ENCODE peak calls at places on chromosomes 4 and X, in eight cellular contexts. B, I, M, U, O, L, J and N are unnamed samples.
A peak's percentile ranks its signal among the peaks of the same experiment; 100 is the strongest.

GRCh38 chr4:173878701-173879100 is 348.7 kb upstream of the HAND2 start:
- DNase-seq in B (no peak), I (peak; percentile 19), M (peak; percentile 59), U (no peak), O (peak; percentile 83), L (no peak), J (peak; percentile 22), N (no peak)

GRCh38 chrX:40266490-40267333 is 169.0 kb upstream of the BCOR start:
- DNase-seq in B (no peak), I (peak; percentile 66), M (peak; percentile 75), U (no peak), O (peak; percentile 56), L (peak; percentile 73), J (peak; percentile 77), N (peak; percentile 86)

GRCh38 chrX:12174358-12174757 is 36.1 kb downstream of the FRMPD4 start:
- DNase-seq in B (no peak), I (no peak), M (no peak), U (no peak), O (peak; percentile 29), L (no peak), J (no peak), N (no peak)

GRCh38 chr4:101355767-101356702 is 8.7 kb upstream of the PPP3CA start:
- DNase-seq in B (no peak), I (no peak), M (no peak), U (peak; percentile 72), O (peak; percentile 92), L (no peak), J (no peak), N (no peak)

GRCh38 chrX:17377047-17377692 is 2.2 kb downstream of the NHS start:
- DNase-seq in B (no peak), I (peak; percentile 3), M (peak; percentile 42), U (no peak), O (peak; percentile 61), L (peak; percentile 62), J (peak; percentile 38), N (peak; percentile 63)

GRCh38 chr4:128847074-128847724 is 37.7 kb downstream of the JADE1 start:
- DNase-seq in B (no peak), I (no peak), M (no peak), U (no peak), O (peak; percentile 36), L (no peak), J (no peak), N (no peak)

GRCh38 chrX:39728025-39728424 is 369.7 kb downstream of the BCOR start:
- DNase-seq in B (no peak), I (no peak), M (peak; percentile 40), U (no peak), O (peak; percentile 10), L (no peak), J (no peak), N (no peak)

GRCh38 chrX:9596837-9597236 is 132.0 kb downstream of the TBL1X start:
- DNase-seq in B (no peak), I (no peak), M (no peak), U (no peak), O (no peak), L (no peak), J (no peak), N (no peak)

GRCh38 chr4:123365412-123365811 is 31.2 kb upstream of the SPRY1 start:
- DNase-seq in B (no peak), I (no peak), M (no peak), U (no peak), O (no peak), L (no peak), J (no peak), N (no peak)

GRCh38 chr4:98722000-98722399 is 63.6 kb upstream of the TSPAN5 start:
- DNase-seq in B (no peak), I (no peak), M (no peak), U (no peak), O (no peak), L (no peak), J (no peak), N (no peak)

GRCh38 chrX:57481514-57481913 is 110.3 kb upstream of the ZXDB start:
- DNase-seq in B (no peak), I (no peak), M (no peak), U (no peak), O (no peak), L (no peak), J (no peak), N (no peak)

GRCh38 chr4:60757986-60758385 is 442.1 kb upstream of the ADGRL3 start:
- DNase-seq in B (no peak), I (no peak), M (no peak), U (no peak), O (peak; percentile 38), L (no peak), J (no peak), N (no peak)

GRCh38 chr4:176320340-176320975 is 692 bp downstream of the SPCS3 start:
- DNase-seq in B (no peak), I (peak; percentile 93), M (peak; percentile 86), U (no peak), O (peak; percentile 84), L (peak; percentile 93), J (peak; percentile 88), N (peak; percentile 96)

GRCh38 chr4:184424993-184425758 is 49.2 kb downstream of the IRF2 start:
- DNase-seq in B (no peak), I (no peak), M (no peak), U (no peak), O (peak; percentile 55), L (no peak), J (no peak), N (no peak)

GRCh38 chr4:81631958-81632439 is 160.3 kb upstream of the RASGEF1B start:
- DNase-seq in B (peak; percentile 100), I (no peak), M (no peak), U (no peak), O (peak; percentile 43), L (no peak), J (no peak), N (no peak)

GRCh38 chr4:4762909-4763814 is 96.3 kb upstream of the MSX1 start:
- DNase-seq in B (peak; percentile 2), I (no peak), M (peak; percentile 25), U (no peak), O (peak; percentile 59), L (no peak), J (no peak), N (peak; percentile 12)

GRCh38 chr4:66766557-66766956 is 778.7 kb downstream of the CENPC start:
- DNase-seq in B (no peak), I (no peak), M (no peak), U (no peak), O (no peak), L (no peak), J (no peak), N (no peak)

GRCh38 chr4:78061939-78062603 is 4.9 kb downstream of the FRAS1 start:
- DNase-seq in B (no peak), I (no peak), M (no peak), U (no peak), O (no peak), L (no peak), J (no peak), N (no peak)

GRCh38 chr4:15913631-15913970 is 24.9 kb downstream of the FGFBP1 start:
- DNase-seq in B (peak; percentile 99), I (peak; percentile 3), M (no peak), U (peak; percentile 64), O (peak; percentile 97), L (no peak), J (no peak), N (no peak)

GRCh38 chr4:139715721-139716391 is 50.2 kb downstream of the MGST2 start:
- DNase-seq in B (no peak), I (no peak), M (no peak), U (no peak), O (peak; percentile 30), L (no peak), J (no peak), N (no peak)

GRCh38 chr4:139711461-139711860 is 45.8 kb downstream of the MGST2 start:
- DNase-seq in B (no peak), I (no peak), M (no peak), U (no peak), O (peak; percentile 54), L (no peak), J (peak; percentile 34), N (no peak)

GRCh38 chr4:139709660-139710059 is 44.0 kb downstream of the MGST2 start:
- DNase-seq in B (no peak), I (no peak), M (no peak), U (no peak), O (no peak), L (no peak), J (no peak), N (no peak)

GRCh38 chr4:139710073-139710472 is 44.5 kb downstream of the MGST2 start:
- DNase-seq in B (no peak), I (no peak), M (no peak), U (no peak), O (peak; percentile 45), L (no peak), J (no peak), N (no peak)

DNA sequence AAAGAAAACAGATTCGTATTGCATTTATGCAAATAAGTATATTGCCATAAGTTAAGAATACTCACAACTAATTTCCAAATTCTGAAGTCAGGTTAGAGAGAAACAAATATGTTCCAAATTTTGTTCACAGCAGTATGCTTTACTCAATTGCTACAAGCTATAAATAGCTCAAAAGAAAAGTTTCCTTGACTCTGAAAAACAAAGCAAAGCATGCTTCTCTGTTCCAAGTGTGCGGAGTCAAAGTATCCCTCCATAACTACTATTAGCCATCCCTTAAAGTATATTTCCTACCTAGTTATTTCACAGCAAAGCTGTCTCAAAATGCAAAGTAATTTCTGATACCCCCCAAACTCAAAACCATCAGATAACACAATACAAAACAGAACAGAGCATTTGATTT is 47.3 kb downstream of the MGST2 start:
- DNase-seq in B (no peak), I (no peak), M (no peak), U (no peak), O (no peak), L (no peak), J (no peak), N (no peak)
- H3K36me3 ChIP-seq in B (no peaks in the 10 kb centered on the region), I (no peaks in the 10 kb centered on the region), M (no peaks in the 10 kb centered on the region), U (no peaks in the 10 kb centered on the region), O (no peaks in the 10 kb centered on the region), L (no peaks in the 10 kb centered on the region), J (no peaks in the 10 kb centered on the region), N (peaks cover 12% of the 10 kb centered on the region)

DNA sequence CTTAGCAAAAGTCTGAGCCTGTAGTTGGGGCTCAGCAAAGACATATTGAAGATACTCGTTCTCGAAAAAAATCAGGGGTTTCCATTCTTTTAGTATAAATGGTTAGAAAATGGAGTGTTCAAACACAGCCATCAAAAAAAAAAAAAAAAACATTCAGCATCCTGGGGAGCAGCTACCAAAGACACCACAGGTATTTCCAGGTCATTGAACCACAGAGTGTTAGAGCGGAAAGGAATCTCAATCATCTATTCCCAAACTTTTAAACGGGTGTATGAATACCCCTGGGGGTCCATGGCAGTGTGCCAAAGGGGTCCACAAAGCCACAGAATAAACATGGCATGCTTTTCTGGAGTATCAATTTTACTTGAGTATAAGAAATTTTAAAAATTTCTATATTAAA is 6.9 kb upstream of the FGF16 start:
- DNase-seq in B (no peak), I (no peak), M (no peak), U (no peak), O (no peak), L (no peak), J (no peak), N (no peak)
- TF ChIP-seq CTCF in B (no peak), I (no peak), M (no peak), U (no peak), O (no peak), L (no peak), J (no peak), N (no peak)

GRCh38 chrX:48897157-48897620 is 379 bp downstream of the TIMM17B start:
- DNase-seq in B (no peak), I (peak; percentile 86), M (peak; percentile 78), U (no peak), O (peak; percentile 66), L (peak; percentile 89), J (peak; percentile 81), N (peak; percentile 89)
- H3K36me3 ChIP-seq in B (no peaks in the 10 kb centered on the region), I (peaks cover 5% of the 10 kb centered on the region), M (no peaks in the 10 kb centered on the region), U (peaks cover 2% of the 10 kb centered on the region), O (peaks cover 4% of the 10 kb centered on the region), L (no peaks in the 10 kb centered on the region), J (no peaks in the 10 kb centered on the region), N (peaks cover 14% of the 10 kb centered on the region)

GRCh38 chr4:86092684-86093083 is 267.2 kb downstream of the MAPK10 start:
- DNase-seq in B (peak; percentile 21), I (no peak), M (no peak), U (no peak), O (peak; percentile 81), L (no peak), J (no peak), N (no peak)
- TF ChIP-seq CTCF in B (no peak), I (no peak), M (no peak), U (no peak), O (no peak), L (no peak), J (no peak), N (no peak)